ENCODE peak calls at places on chromosomes 4 and X, in four cellular contexts. One of them, this sample, is unnamed.

GRCh38 chrX:74924449-74925209 is 623 bp downstream of the NEXMIF start:
- DNase-seq in psoas muscle: peak; percentile 33
- DNase-seq in glutamatergic neuron: peak; percentile 68
- DNase-seq in fibroblast of the aortic adventitia: no peak
- DNase-seq in this sample: peak; percentile 37

GRCh38 chr4:1611501-1611870 is 72.6 kb downstream of the FAM53A start:
- DNase-seq in psoas muscle: no peak
- DNase-seq in glutamatergic neuron: peak; percentile 13
- DNase-seq in fibroblast of the aortic adventitia: no peak
- DNase-seq in this sample: no peak

GRCh38 chr4:93731448-93731847 is 97.1 kb upstream of the ATOH1 start:
- DNase-seq in psoas muscle: no peak
- DNase-seq in glutamatergic neuron: no peak
- DNase-seq in fibroblast of the aortic adventitia: no peak
- DNase-seq in this sample: no peak

GRCh38 chr4:139278956-139279722 is 886 bp downstream of the MGARP start:
- DNase-seq in psoas muscle: no peak
- DNase-seq in glutamatergic neuron: peak; percentile 35
- DNase-seq in fibroblast of the aortic adventitia: no peak
- DNase-seq in this sample: no peak

GRCh38 chr4:186871856-186872255 is 148.2 kb upstream of the FAT1 start:
- DNase-seq in psoas muscle: no peak
- DNase-seq in glutamatergic neuron: no peak
- DNase-seq in fibroblast of the aortic adventitia: no peak
- DNase-seq in this sample: no peak

GRCh38 chr4:184313710-184314659 is 96.3 kb upstream of the ENPP6 start:
- DNase-seq in psoas muscle: no peak
- DNase-seq in glutamatergic neuron: no peak
- DNase-seq in fibroblast of the aortic adventitia: no peak
- DNase-seq in this sample: no peak

GRCh38 chr4:159107203-159107921 is 4.5 kb downstream of the RAPGEF2 start:
- DNase-seq in psoas muscle: no peak
- DNase-seq in glutamatergic neuron: no peak
- DNase-seq in fibroblast of the aortic adventitia: peak; percentile 25
- DNase-seq in this sample: no peak

GRCh38 chr4:189162888-189163287 is 777.8 kb upstream of the FRG1 start:
- DNase-seq in psoas muscle: no peak
- DNase-seq in glutamatergic neuron: no peak
- DNase-seq in fibroblast of the aortic adventitia: no peak
- DNase-seq in this sample: no peak

GRCh38 chrX:8913665-8914409 is 112.7 kb upstream of the FAM9A start:
- DNase-seq in psoas muscle: no peak
- DNase-seq in glutamatergic neuron: no peak
- DNase-seq in fibroblast of the aortic adventitia: peak; percentile 66
- DNase-seq in this sample: no peak

GRCh38 chr4:169089004-169089403 is 78.9 kb upstream of the CBR4 start:
- DNase-seq in psoas muscle: no peak
- DNase-seq in glutamatergic neuron: no peak
- DNase-seq in fibroblast of the aortic adventitia: no peak
- DNase-seq in this sample: no peak

GRCh38 chr4:28228575-28228974 is 1367.9 kb downstream of the STIM2 start:
- DNase-seq in psoas muscle: no peak
- DNase-seq in glutamatergic neuron: no peak
- DNase-seq in fibroblast of the aortic adventitia: no peak
- DNase-seq in this sample: no peak

GRCh38 chrX:50183891-50184290 is 16.9 kb downstream of the AKAP4 start:
- DNase-seq in psoas muscle: no peak
- DNase-seq in glutamatergic neuron: no peak
- DNase-seq in fibroblast of the aortic adventitia: no peak
- DNase-seq in this sample: no peak

GRCh38 chrX:150143721-150144440 is 205.6 kb upstream of the EOLA2 start:
- DNase-seq in psoas muscle: no peak
- DNase-seq in glutamatergic neuron: no peak
- DNase-seq in fibroblast of the aortic adventitia: no peak
- DNase-seq in this sample: no peak

GRCh38 chrX:120769576-120770341 is 105.9 kb downstream of the CT47B1 start:
- DNase-seq in psoas muscle: no peak
- DNase-seq in glutamatergic neuron: no peak
- DNase-seq in fibroblast of the aortic adventitia: peak; percentile 70
- DNase-seq in this sample: no peak

GRCh38 chr4:112181358-112182000 is 36.2 kb downstream of the FAM241A start:
- DNase-seq in psoas muscle: no peak
- DNase-seq in glutamatergic neuron: no peak
- DNase-seq in fibroblast of the aortic adventitia: no peak
- DNase-seq in this sample: no peak

GRCh38 chrX:13487731-13488505 is 81.5 kb upstream of the EGFL6 start:
- DNase-seq in psoas muscle: no peak
- DNase-seq in glutamatergic neuron: no peak
- DNase-seq in fibroblast of the aortic adventitia: peak; percentile 97
- DNase-seq in this sample: peak; percentile 31

GRCh38 chr4:4712800-4713528 is 146.5 kb upstream of the MSX1 start:
- DNase-seq in psoas muscle: no peak
- DNase-seq in glutamatergic neuron: no peak
- DNase-seq in fibroblast of the aortic adventitia: no peak
- DNase-seq in this sample: no peak

GRCh38 chr4:26061248-26061986 is 147.4 kb downstream of the SMIM20 start:
- DNase-seq in psoas muscle: no peak
- DNase-seq in glutamatergic neuron: no peak
- DNase-seq in fibroblast of the aortic adventitia: peak; percentile 37
- DNase-seq in this sample: no peak

GRCh38 chrX:4787971-4788370 is 1074.5 kb upstream of the PRKX start:
- DNase-seq in psoas muscle: no peak
- DNase-seq in glutamatergic neuron: no peak
- DNase-seq in fibroblast of the aortic adventitia: no peak
- DNase-seq in this sample: no peak

GRCh38 chr4:44722001-44722400 is 4.4 kb downstream of the GNPDA2 start:
- DNase-seq in psoas muscle: no peak
- DNase-seq in glutamatergic neuron: no peak
- DNase-seq in fibroblast of the aortic adventitia: no peak
- DNase-seq in this sample: no peak

GRCh38 chr4:44725166-44725565 is 1.2 kb downstream of the GNPDA2 start:
- DNase-seq in psoas muscle: no peak
- DNase-seq in glutamatergic neuron: no peak
- DNase-seq in fibroblast of the aortic adventitia: peak; percentile 32
- DNase-seq in this sample: no peak

GRCh38 chr4:44727471-44727870 is 1.1 kb upstream of the GNPDA2 start:
- DNase-seq in psoas muscle: no peak
- DNase-seq in glutamatergic neuron: no peak
- DNase-seq in fibroblast of the aortic adventitia: no peak
- DNase-seq in this sample: no peak

DNA sequence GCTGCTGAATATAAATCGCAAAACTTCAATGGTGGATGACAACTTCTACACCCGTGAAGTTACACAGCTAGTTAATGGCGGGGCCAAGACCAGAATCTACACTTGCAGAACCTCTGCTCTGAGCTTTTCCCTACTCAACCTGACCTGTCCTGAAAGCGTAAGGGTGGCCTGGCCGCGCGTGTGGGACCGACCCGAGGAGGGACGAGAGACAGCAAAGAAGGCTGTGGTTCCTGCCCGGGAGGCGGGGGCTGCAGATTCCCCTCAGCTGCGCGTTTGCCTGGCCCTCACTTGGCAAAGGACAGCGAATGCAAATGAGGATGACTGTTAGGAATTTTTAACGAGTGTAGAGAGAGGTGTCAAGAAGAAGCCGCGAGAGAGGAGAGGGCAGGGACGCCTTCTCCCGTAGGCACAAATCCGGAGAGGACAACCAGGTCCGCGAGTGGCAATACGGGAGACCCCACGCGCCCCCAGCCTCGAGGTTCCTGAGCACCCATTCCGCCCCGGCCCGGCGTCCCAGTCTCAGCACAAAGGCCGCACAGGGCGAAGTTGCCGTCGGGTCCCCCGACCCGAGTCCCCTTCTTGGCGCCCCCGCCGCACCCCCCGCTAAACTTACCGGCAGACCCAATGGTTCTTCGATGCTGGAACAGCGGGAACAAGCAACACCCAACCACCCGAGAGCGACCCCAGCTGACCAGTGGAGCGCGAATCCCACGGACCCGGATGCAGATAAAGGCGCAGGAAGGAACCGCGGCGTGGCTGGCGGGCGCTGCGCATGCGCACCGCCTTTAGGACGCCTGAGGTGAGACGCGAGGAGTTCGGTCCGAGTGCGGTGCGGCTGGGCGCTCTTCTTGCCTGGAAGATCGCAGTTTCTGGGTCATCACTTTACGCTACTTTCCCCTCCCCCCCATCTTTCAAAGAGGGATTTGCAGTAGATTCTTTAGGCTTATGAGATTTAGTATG is at the start of gene GNPDA2:
- DNase-seq in psoas muscle: peak; percentile 91
- DNase-seq in glutamatergic neuron: peak; percentile 91
- DNase-seq in fibroblast of the aortic adventitia: peak; percentile 90
- DNase-seq in this sample: peak; percentile 77
- TF ChIP-seq CTCF in psoas muscle: no peak
- TF ChIP-seq CTCF in glutamatergic neuron: no peak
- TF ChIP-seq CTCF in fibroblast of the aortic adventitia: peak; percentile 27
- TF ChIP-seq CTCF in this sample: no peak

GRCh38 chrX:35098419-35098818 is 155.8 kb downstream of the FAM47B start:
- DNase-seq in psoas muscle: no peak
- DNase-seq in glutamatergic neuron: no peak
- DNase-seq in fibroblast of the aortic adventitia: peak; percentile 12
- DNase-seq in this sample: no peak
- TF ChIP-seq CTCF in psoas muscle: no peak
- TF ChIP-seq CTCF in glutamatergic neuron: no peak
- TF ChIP-seq CTCF in fibroblast of the aortic adventitia: no peak
- TF ChIP-seq CTCF in this sample: no peak

GRCh38 chr4:81084029-81084428 is 53.5 kb downstream of the BMP3 start:
- DNase-seq in psoas muscle: no peak
- DNase-seq in glutamatergic neuron: no peak
- DNase-seq in fibroblast of the aortic adventitia: peak; percentile 73
- DNase-seq in this sample: no peak
- TF ChIP-seq CTCF in psoas muscle: no peak
- TF ChIP-seq CTCF in glutamatergic neuron: no peak
- TF ChIP-seq CTCF in fibroblast of the aortic adventitia: peak; percentile 76
- TF ChIP-seq CTCF in this sample: no peak

GRCh38 chr4:82801910-82802521 is 3.4 kb upstream of the SCD5 start:
- DNase-seq in psoas muscle: no peak
- DNase-seq in glutamatergic neuron: peak; percentile 26
- DNase-seq in fibroblast of the aortic adventitia: peak; percentile 60
- DNase-seq in this sample: no peak
- TF ChIP-seq CTCF in psoas muscle: no peak
- TF ChIP-seq CTCF in glutamatergic neuron: no peak
- TF ChIP-seq CTCF in fibroblast of the aortic adventitia: peak; percentile 61
- TF ChIP-seq CTCF in this sample: peak; percentile 51

DNA sequence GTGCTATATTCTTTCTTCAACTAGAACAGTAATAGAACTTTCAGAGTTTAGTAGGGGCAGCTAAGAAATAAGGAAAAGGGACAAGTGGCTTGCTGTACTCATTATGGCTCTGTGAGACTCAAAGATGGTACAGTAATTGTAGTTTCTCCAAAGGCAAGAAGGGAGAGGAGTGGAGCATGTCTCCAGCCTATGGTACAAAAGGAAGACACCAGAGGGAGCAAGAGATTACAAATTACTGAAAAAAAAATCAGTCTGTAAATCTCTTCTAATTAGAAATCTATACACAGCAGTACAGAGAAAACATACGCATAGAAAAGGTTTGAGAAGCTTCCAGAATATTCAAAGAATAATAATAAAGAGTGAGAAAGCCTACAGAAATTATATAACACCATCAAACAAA is 61.4 kb downstream of the KLHL4 start:
- DNase-seq in psoas muscle: no peak
- DNase-seq in glutamatergic neuron: no peak
- DNase-seq in fibroblast of the aortic adventitia: peak; percentile 23
- DNase-seq in this sample: no peak
- TF ChIP-seq CTCF in psoas muscle: no peak
- TF ChIP-seq CTCF in glutamatergic neuron: no peak
- TF ChIP-seq CTCF in fibroblast of the aortic adventitia: peak; percentile 29
- TF ChIP-seq CTCF in this sample: peak; percentile 50

DNA sequence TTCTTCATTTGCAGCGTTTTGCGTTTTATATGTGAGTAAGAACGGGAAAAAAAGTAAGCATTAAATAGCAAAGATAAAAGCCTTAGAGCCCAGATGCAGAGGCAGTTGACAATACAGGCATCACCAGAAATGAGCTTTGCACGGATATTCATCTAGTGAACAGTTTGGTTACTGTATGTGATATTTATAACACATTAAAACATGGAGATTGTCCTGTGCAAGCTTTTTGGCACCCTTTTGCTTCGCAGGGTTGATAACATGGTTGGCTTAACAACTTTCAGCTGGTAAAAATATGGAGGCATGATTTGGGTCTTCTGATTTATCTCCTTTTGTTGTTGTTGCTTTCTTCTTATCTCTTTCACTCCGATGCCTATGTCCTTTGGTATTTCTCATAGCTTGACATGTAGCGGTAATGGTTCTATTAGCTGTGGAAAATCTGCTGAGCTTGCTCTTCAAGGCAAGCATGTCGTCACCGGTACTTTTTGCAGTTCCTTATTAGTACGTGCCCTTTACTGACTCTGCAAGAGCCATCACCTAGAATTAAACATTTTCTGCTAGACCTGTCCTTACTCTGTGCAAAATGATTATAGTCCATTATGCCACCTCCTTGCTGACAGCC is 102.9 kb downstream of the PCDH7 start:
- DNase-seq in psoas muscle: no peak
- DNase-seq in glutamatergic neuron: no peak
- DNase-seq in fibroblast of the aortic adventitia: no peak
- DNase-seq in this sample: no peak
- TF ChIP-seq CTCF in psoas muscle: no peak
- TF ChIP-seq CTCF in glutamatergic neuron: no peak
- TF ChIP-seq CTCF in fibroblast of the aortic adventitia: no peak
- TF ChIP-seq CTCF in this sample: no peak

GRCh38 chr4:88284378-88285234 is at the start of gene PPM1K:
- DNase-seq in psoas muscle: peak; percentile 100
- DNase-seq in glutamatergic neuron: peak; percentile 99
- DNase-seq in fibroblast of the aortic adventitia: peak; percentile 98
- DNase-seq in this sample: peak; percentile 97
- TF ChIP-seq CTCF in psoas muscle: peak; percentile 7
- TF ChIP-seq CTCF in glutamatergic neuron: no peak
- TF ChIP-seq CTCF in fibroblast of the aortic adventitia: peak; percentile 18
- TF ChIP-seq CTCF in this sample: peak; percentile 24

GRCh38 chrX:30593435-30594200 is 16.1 kb upstream of the TASL start:
- DNase-seq in psoas muscle: no peak
- DNase-seq in glutamatergic neuron: no peak
- DNase-seq in fibroblast of the aortic adventitia: no peak
- DNase-seq in this sample: no peak
- TF ChIP-seq CTCF in psoas muscle: no peak
- TF ChIP-seq CTCF in glutamatergic neuron: no peak
- TF ChIP-seq CTCF in fibroblast of the aortic adventitia: no peak
- TF ChIP-seq CTCF in this sample: no peak

GRCh38 chr4:32700838-32701237 is 1980.7 kb downstream of the PCDH7 start:
- DNase-seq in psoas muscle: no peak
- DNase-seq in glutamatergic neuron: no peak
- DNase-seq in fibroblast of the aortic adventitia: no peak
- DNase-seq in this sample: no peak

DNA sequence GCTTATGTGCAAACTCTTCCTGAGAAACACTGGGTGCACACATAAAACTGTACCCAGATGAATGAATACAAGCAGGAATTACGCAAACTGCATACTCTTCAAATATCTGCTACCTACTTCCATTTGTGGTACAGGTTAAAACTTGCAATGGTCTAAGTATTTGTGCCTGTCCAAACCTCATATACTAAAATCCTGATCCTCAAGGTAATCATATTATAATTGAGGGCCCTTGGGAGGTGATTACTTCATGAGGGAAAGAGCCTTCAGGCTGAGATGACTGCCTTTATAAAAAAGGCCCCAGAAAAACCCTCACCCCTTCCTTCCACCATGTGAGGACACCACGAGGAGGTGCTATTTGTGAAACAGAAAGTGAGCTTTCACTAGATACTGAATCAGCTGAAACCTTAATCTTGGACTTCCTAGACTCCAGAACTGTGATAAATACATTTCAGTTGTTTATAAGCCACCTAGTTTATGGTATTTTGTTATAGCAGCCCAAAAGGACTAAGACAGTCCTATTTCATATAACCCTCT is 1977.2 kb downstream of the PCDH7 start:
- DNase-seq in psoas muscle: no peak
- DNase-seq in glutamatergic neuron: no peak
- DNase-seq in fibroblast of the aortic adventitia: no peak
- DNase-seq in this sample: no peak
- TF ChIP-seq CTCF in psoas muscle: no peak
- TF ChIP-seq CTCF in glutamatergic neuron: no peak
- TF ChIP-seq CTCF in fibroblast of the aortic adventitia: no peak
- TF ChIP-seq CTCF in this sample: no peak